ENCODE peak calls at places on chromosomes 5 and 9, in nine cellular contexts. U is stimulated activated naive B cell treated with anti-CD40 and anti-IgM and Interleukin-4, amounts not matched to agents 10 μg/mL and 1 μg/mL and 100 μg/mL, for 72 hours; Z is HFFc6; E is amniotic epithelial cell; O is CD4-positive, alpha-beta T cell; T is dermis blood vessel endothelial cell; R is tibial nerve; S is globus pallidus; A is C1 segment of cervical spinal cord. X is an unnamed sample.
A peak's percentile ranks its signal among the peaks of the same experiment; 100 is the strongest.

GRCh38 chr5:39164529-39165402 is 54.6 kb downstream of the FYB1 start:
- DNase-seq in U (no peak), O (no peak), A (no peak), S (no peak), Z (no peak), E (peak; percentile 49), R (no peak), T (no peak), X (no peak)

GRCh38 chr5:36692791-36693763 is 86.7 kb downstream of the SLC1A3 start:
- DNase-seq in S (peak; percentile 90), O (no peak), U (peak; percentile 61), E (peak; percentile 64), T (peak; percentile 80), R (peak; percentile 67), Z (peak; percentile 54), A (peak; percentile 89), X (peak; percentile 77)

GRCh38 chr9:93028448-93029006 is 30.0 kb upstream of the SUSD3 start:
- DNase-seq in T (no peak), R (no peak), A (no peak), Z (no peak), S (no peak), O (peak; percentile 76), U (peak; percentile 48), E (no peak), X (no peak)

GRCh38 chr9:88106492-88106891 is 31.8 kb downstream of the SPATA31C2 start:
- DNase-seq in O (no peak), U (no peak), A (no peak), R (no peak), Z (peak; percentile 40), E (peak; percentile 45), S (no peak), T (no peak), X (peak; percentile 19)

GRCh38 chr9:115883467-115884329 is 269.9 kb upstream of the PAPPA start:
- DNase-seq in Z (peak; percentile 25), T (peak; percentile 0), R (no peak), A (no peak), O (no peak), E (peak; percentile 53), S (no peak), U (no peak), X (peak; percentile 41)

GRCh38 chr5:11803436-11803835 is 100.8 kb downstream of the CTNND2 start:
- DNase-seq in T (no peak), E (no peak), Z (no peak), U (no peak), S (no peak), A (no peak), O (no peak), R (no peak), X (no peak)

GRCh38 chr9:106065579-106066214 is 371.4 kb downstream of the TMEM38B start:
- DNase-seq in S (no peak), Z (no peak), U (no peak), T (no peak), O (no peak), A (no peak), R (no peak), E (no peak), X (no peak)

GRCh38 chr9:2260401-2261306 is 245.5 kb downstream of the SMARCA2 start:
- DNase-seq in S (no peak), T (no peak), Z (peak; percentile 15), U (no peak), R (no peak), A (no peak), E (peak; percentile 79), O (no peak), X (no peak)

GRCh38 chr9:129889936-129890717 is 54.9 kb downstream of the USP20 start:
- DNase-seq in O (peak; percentile 63), Z (no peak), A (peak; percentile 50), S (no peak), E (no peak), T (no peak), R (no peak), U (peak; percentile 40), X (no peak)

GRCh38 chr5:103624035-103624461 is 61.5 kb upstream of the NUDT12 start:
- DNase-seq in T (peak; percentile 2), E (peak; percentile 90), S (no peak), A (no peak), U (no peak), R (no peak), O (no peak), Z (no peak), X (no peak)

X was measured in NCI-H524.